ENCODE peak calls at places on chromosomes 13 and 19, in five cellular contexts. E is HepG2, F is H1, D is K562, N is GM12878. G is an unnamed sample.

GRCh38 chr13:94886191-94886590 is 173.8 kb upstream of the SOX21 start:
- DNase-seq in D (no peak), E (no peak), N (no peak), F (no peak), G (no peak)

GRCh38 chr13:41294914-41295313 is 16.2 kb upstream of the NAA16 start:
- DNase-seq in E (no peak), D (no peak), N (no peak), F (no peak), G (no peak)

GRCh38 chr19:5150331-5150901 is 181.5 kb downstream of the KDM4B start:
- DNase-seq in F (no peak), E (no peak), D (no peak), N (no peak), G (no peak)

GRCh38 chr13:20824762-20825161 is 51.0 kb upstream of the EEF1AKMT1 start:
- DNase-seq in F (no peak), E (no peak), N (no peak), D (no peak), G (no peak)

GRCh38 chr19:17321655-17322489 is 12.5 kb downstream of the DDA1 start:
- DNase-seq in N (no peak), E (no peak), F (no peak), D (no peak), G (no peak)

GRCh38 chr19:13987101-13987890 is 18.8 kb downstream of the RFX1 start:
- DNase-seq in N (no peak), E (no peak), F (no peak), D (no peak), G (peak; percentile 53)

GRCh38 chr19:46618670-46619231 is 6.1 kb downstream of the PTGIR start:
- DNase-seq in D (peak; percentile 43), N (peak; percentile 77), E (no peak), F (no peak), G (peak; percentile 2)

GRCh38 chr13:67351915-67352314 is 121.8 kb upstream of the PCDH9 start:
- DNase-seq in E (no peak), F (no peak), D (no peak), N (no peak), G (no peak)

GRCh38 chr13:50831510-50831909 is 12.0 kb downstream of the DLEU7 start:
- DNase-seq in E (no peak), N (no peak), D (no peak), F (no peak), G (no peak)

GRCh38 chr19:52896431-52897148 is 845 bp downstream of the ZNF320 start:
- DNase-seq in D (peak; percentile 73), N (no peak), E (no peak), F (no peak), G (peak; percentile 56)

GRCh38 chr19:52343548-52343947 is 7.5 kb downstream of the ZNF610 start:
- DNase-seq in F (peak; percentile 54), N (no peak), D (peak; percentile 68), E (peak; percentile 15), G (peak; percentile 74)

GRCh38 chr19:28601723-28602440 is 611.1 kb downstream of the UQCRFS1 start:
- DNase-seq in F (no peak), E (no peak), D (peak; percentile 75), N (no peak), G (no peak)

GRCh38 chr19:45542234-45542668 is 35.0 kb downstream of the VASP start:
- DNase-seq in D (no peak), F (no peak), N (no peak), E (peak; percentile 63), G (no peak)

GRCh38 chr13:49046002-49046401 is 70.3 kb downstream of the FNDC3A start:
- DNase-seq in N (no peak), F (no peak), D (no peak), E (no peak), G (no peak)

GRCh38 chr13:66689037-66689619 is 541.0 kb downstream of the PCDH9 start:
- DNase-seq in N (no peak), D (no peak), F (no peak), E (no peak), G (peak; percentile 19)

GRCh38 chr13:51539887-51540286 is 44.4 kb upstream of the WDFY2 start:
- DNase-seq in E (no peak), N (no peak), F (no peak), D (no peak), G (no peak)

GRCh38 chr13:20667857-20668256 is 35.6 kb upstream of the IL17D start:
- DNase-seq in N (no peak), D (no peak), E (no peak), F (no peak), G (no peak)

GRCh38 chr13:101382701-101383100 is 33.6 kb downstream of the NALCN start:
- DNase-seq in E (no peak), D (no peak), F (no peak), N (no peak), G (no peak)

GRCh38 chr13:50787316-50788195 is 55.9 kb downstream of the DLEU7 start:
- DNase-seq in F (peak; percentile 10), D (no peak), N (no peak), E (no peak), G (no peak)

GRCh38 chr13:30113983-30114491 is 193.3 kb downstream of the KATNAL1 start:
- DNase-seq in N (no peak), D (peak; percentile 27), F (no peak), E (peak; percentile 12), G (no peak)

GRCh38 chr13:80577951-80578670 is 237.2 kb upstream of the SPRY2 start:
- DNase-seq in N (no peak), E (no peak), D (peak; percentile 54), F (no peak), G (no peak)

GRCh38 chr19:35206379-35206778 is 22.2 kb downstream of the FAM187B start:
- DNase-seq in F (no peak), D (peak; percentile 55), E (no peak), N (peak; percentile 52), G (no peak)

DNA sequence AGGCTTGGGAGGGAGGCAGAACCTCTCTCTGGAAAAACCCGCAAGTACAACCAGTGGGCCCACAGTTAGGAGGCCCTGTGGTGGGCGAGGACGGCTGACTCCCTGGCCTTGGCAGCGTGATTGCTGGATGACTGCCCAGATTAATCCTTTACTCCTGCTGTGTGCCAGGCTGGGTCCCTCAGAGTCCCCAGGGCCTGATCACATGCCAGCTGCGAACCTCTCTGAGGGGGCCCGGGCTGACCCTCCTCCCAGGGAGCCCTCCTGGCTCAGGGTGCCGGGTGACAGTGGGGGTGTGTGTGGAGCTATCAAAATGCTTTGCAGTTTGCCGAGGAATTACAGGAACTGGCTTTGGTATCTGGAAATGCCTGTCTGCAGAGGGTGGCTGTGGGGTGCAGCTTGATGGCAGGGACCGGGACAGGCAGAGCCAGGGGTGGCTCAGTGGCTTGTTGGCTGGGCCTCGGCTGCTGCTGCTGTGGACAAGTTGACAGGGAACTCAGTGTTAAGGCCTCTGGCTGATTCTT is 48.9 kb downstream of the DNM2 start:
- DNase-seq in F (no peak), E (no peak), N (no peak), D (no peak), G (peak; percentile 81)
- TF ChIP-seq YY1 in F (no peak), E (no peak), N (no peak), D (no peak), G (no peak)

GRCh38 chr13:28583661-28584091 is 75.3 kb upstream of the POMP start:
- DNase-seq in N (no peak), E (no peak), F (no peak), D (peak; percentile 45), G (peak; percentile 9)

GRCh38 chr13:28584873-28585317 is 74.0 kb upstream of the POMP start:
- DNase-seq in E (no peak), N (no peak), F (no peak), D (no peak), G (no peak)

GRCh38 chr13:28579334-28579733 is 79.6 kb upstream of the POMP start:
- DNase-seq in E (no peak), N (no peak), D (no peak), F (no peak), G (no peak)

GRCh38 chr13:28582892-28583240 is 76.1 kb upstream of the POMP start:
- DNase-seq in E (no peak), N (no peak), D (no peak), F (no peak), G (no peak)

DNA sequence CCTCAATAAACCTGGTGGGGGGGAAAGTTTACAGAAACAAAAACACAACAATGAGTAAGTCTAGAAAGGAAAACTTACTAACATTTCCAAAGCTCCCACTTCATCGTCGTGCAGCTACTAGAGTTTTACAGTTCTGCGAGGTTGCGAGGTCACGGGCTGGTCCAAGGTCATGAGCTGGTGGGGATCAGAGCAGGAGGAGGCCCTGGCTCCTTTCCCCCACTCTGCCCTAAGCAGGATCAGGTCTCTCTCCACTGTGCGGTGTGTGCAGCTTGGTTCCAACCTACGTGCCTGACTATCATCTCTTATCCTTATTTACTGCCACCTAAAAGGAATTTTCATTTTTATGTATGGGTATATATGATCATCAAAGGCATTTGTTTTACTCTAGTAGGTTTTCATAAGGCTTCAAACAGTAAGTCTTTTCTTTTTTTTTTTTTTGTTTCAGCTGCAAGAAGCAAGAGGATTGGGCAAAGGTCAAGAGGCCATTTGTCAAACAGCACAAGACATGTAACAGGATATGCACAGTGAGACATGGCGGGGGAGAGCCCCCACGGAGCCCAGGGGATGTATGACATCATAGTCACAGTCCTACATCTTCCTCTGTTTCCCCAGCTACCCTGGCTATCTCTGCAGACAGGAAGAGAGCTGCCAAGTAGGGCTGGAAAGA is 76.6 kb upstream of the POMP start:
- DNase-seq in F (no peak), E (no peak), N (no peak), D (peak; percentile 74), G (no peak)
- H3K4me2 ChIP-seq in F (no peak overlapping the region), E (no peak overlapping the region), N (no peak overlapping the region), D (no peak overlapping the region), G (no peak overlapping the region)

GRCh38 chr13:61777902-61778301 is 362.3 kb upstream of the PCDH20 start:
- DNase-seq in F (no peak), D (no peak), E (no peak), N (no peak), G (no peak)

GRCh38 chr13:61779456-61779855 is 363.8 kb upstream of the PCDH20 start:
- DNase-seq in D (no peak), F (no peak), E (no peak), N (no peak), G (no peak)

GRCh38 chr13:61774903-61775302 is 359.3 kb upstream of the PCDH20 start:
- DNase-seq in F (no peak), D (no peak), N (no peak), E (no peak), G (no peak)

GRCh38 chr13:61777281-61777680 is 361.6 kb upstream of the PCDH20 start:
- DNase-seq in F (no peak), E (no peak), D (no peak), N (no peak), G (peak; percentile 22)

DNA sequence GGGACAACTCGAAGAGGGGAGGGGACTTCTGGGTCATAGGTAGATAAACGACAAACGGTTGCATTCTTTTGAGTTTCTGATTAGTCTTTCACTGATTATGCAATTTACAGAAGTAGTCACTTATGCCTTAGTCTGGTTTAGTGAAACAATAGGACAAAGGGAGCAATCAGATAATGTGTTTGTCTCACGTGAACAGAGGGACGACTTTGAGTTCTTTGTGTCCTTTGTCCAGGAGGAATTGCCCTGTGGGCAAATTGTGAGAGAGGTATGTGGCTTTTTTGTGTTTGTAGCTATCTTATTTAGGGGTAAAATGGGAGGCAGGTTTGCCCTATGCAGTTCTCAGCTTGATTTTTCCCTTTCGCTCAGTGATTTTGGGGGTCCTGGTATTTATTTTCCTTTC is 362.9 kb upstream of the PCDH20 start:
- DNase-seq in E (no peak), D (no peak), F (peak; percentile 44), N (no peak), G (no peak)
- TF ChIP-seq GABPA in E (no peak), D (no peak), F (no peak), N (no peak), G (no peak)

DNA sequence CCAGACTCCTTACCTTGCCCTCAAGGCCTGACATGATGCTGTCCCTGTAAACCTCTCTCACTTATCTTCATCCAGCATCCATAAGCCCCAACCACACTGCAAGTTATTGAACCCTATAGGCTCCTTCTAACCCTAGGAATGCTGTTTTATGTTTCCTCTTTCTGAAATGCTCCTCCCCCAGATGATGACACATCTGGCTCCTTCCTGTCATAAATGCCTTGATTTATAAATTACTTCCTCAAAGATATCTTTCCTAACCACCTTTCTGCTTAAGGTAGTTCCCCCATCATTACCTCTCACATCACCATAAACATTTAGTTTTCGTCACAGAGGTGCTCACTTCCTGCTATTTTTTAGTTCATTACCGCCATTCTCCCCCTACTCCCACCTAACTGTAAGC is 12.3 kb downstream of the RUBCNL start:
- DNase-seq in N (no peak), F (no peak), D (peak; percentile 21), E (no peak), G (no peak)
- TF ChIP-seq YY1 in N (no peak), F (no peak), D (no peak), E (no peak), G (no peak)